ENCODE peak calls at places on chromosomes 3 and 15, in five cellular contexts. Q, N, E, W and M are unnamed samples.

GRCh38 chr3:172577962-172578560 is 54.8 kb upstream of the TNFSF10 start:
- DNase-seq in E (no peak), W (no peak), Q (no peak), N (no peak), M (no peak)

GRCh38 chr15:51652084-51652668 is 29.1 kb upstream of the SCG3 start:
- DNase-seq in N (no peak), Q (no peak), W (no peak), E (no peak), M (no peak)

GRCh38 chr3:46551615-46552014 is 14.5 kb downstream of the LRRC2 start:
- DNase-seq in Q (no peak), N (no peak), W (no peak), E (no peak), M (no peak)

GRCh38 chr3:72092778-72093177 is 307.8 kb upstream of the PROK2 start:
- DNase-seq in E (no peak), Q (no peak), W (no peak), N (no peak), M (no peak)

GRCh38 chr15:77744398-77744797 is 111.7 kb upstream of the LINGO1 start:
- DNase-seq in E (no peak), Q (no peak), N (no peak), W (no peak), M (no peak)

GRCh38 chr3:15634671-15635661 is 33.4 kb downstream of the BTD start:
- DNase-seq in E (peak; percentile 71), N (no peak), Q (no peak), W (no peak), M (no peak)

GRCh38 chr3:136938334-136938733 is 19.4 kb upstream of the IL20RB start:
- DNase-seq in N (no peak), E (no peak), W (no peak), Q (no peak), M (no peak)

GRCh38 chr15:70494861-70495571 is 268.3 kb downstream of the UACA start:
- DNase-seq in N (no peak), Q (peak; percentile 70), W (no peak), E (peak; percentile 87), M (no peak)

GRCh38 chr3:71226565-71227281 is 356.8 kb downstream of the FOXP1 start:
- DNase-seq in E (no peak), Q (no peak), N (no peak), W (peak; percentile 50), M (no peak)

GRCh38 chr3:140053011-140053702 is 118.2 kb downstream of the CLSTN2 start:
- DNase-seq in W (no peak), N (no peak), E (no peak), Q (no peak), M (no peak)